ENCODE peak calls at places on chromosome 12, in five cellular contexts. U is NCI-H2029; X is neural crest cell; F is stimulated activated CD4-positive, alpha-beta T cell treated with anti-CD3 and anti-CD28 coated beads, TNF-alpha, amount 100 ng/mL, for 24 hours; J is lower lobe of right lung. I is an unnamed sample.

GRCh38 chr12:75322464-75322863 is 7.7 kb downstream of the CAPS2 start:
- DNase-seq in J (no peak), U (no peak), X (no peak), F (no peak), I (no peak)

GRCh38 chr12:52871291-52871961 is 22.6 kb upstream of the KRT78 start:
- DNase-seq in U (no peak), F (no peak), J (no peak), X (no peak), I (no peak)

GRCh38 chr12:79546461-79547043 is 144.2 kb downstream of the PAWR start:
- DNase-seq in U (no peak), F (no peak), X (no peak), J (no peak), I (no peak)

GRCh38 chr12:51183816-51184215 is 10.9 kb upstream of the TFCP2 start:
- DNase-seq in J (no peak), F (no peak), X (no peak), U (peak; percentile 96), I (peak; percentile 99)

GRCh38 chr12:42236017-42236416 is 2.0 kb downstream of the YAF2 start:
- DNase-seq in X (no peak), F (no peak), U (no peak), J (no peak), I (no peak)

GRCh38 chr12:106739815-106740552 is 34.5 kb upstream of the RIC8B start:
- DNase-seq in J (no peak), F (no peak), U (no peak), X (no peak), I (peak; percentile 16)

GRCh38 chr12:1618489-1618888 is 10.5 kb upstream of the WNT5B start:
- DNase-seq in F (no peak), J (no peak), X (no peak), U (no peak), I (no peak)

GRCh38 chr12:104187446-104188155 is 28.0 kb upstream of the TXNRD1 start:
- DNase-seq in U (no peak), F (no peak), X (no peak), J (no peak), I (no peak)

GRCh38 chr12:2212971-2213869 is 160.4 kb downstream of the CACNA1C start:
- DNase-seq in J (no peak), U (no peak), X (no peak), F (no peak), I (no peak)

GRCh38 chr12:51341259-51342007 is 5.0 kb downstream of the CELA1 start:
- DNase-seq in J (peak; percentile 53), X (peak; percentile 69), U (peak; percentile 44), F (peak; percentile 63), I (peak; percentile 68)